ENCODE peak calls at places on chromosomes 2 and 18, in four cellular contexts. K, Y, N and R are unnamed samples.

GRCh38 chr2:161423351-161424178 is 7.5 kb downstream of the TBR1 start:
- DNase-seq in K (no peak), Y (no peak), N (peak; percentile 69), R (no peak)

GRCh38 chr2:10889741-10890215 is 22.0 kb upstream of the KCNF1 start:
- DNase-seq in K (no peak), Y (no peak), N (no peak), R (no peak)

GRCh38 chr2:43132523-43133301 is 93.7 kb downstream of the ZFP36L2 start:
- DNase-seq in K (no peak), Y (no peak), N (no peak), R (no peak)

GRCh38 chr2:161102770-161103450 is 57.3 kb upstream of the TANK start:
- DNase-seq in K (no peak), Y (no peak), N (no peak), R (no peak)

GRCh38 chr2:220670461-220670979 is 901.6 kb downstream of the EPHA4 start:
- DNase-seq in K (no peak), Y (no peak), N (no peak), R (no peak)

GRCh38 chr2:53740170-53740569 is 27.4 kb upstream of the CHAC2 start:
- DNase-seq in K (no peak), Y (no peak), N (peak; percentile 27), R (no peak)

GRCh38 chr2:233012301-233012971 is 620 bp downstream of the NGEF start:
- DNase-seq in K (no peak), Y (no peak), N (no peak), R (peak; percentile 24)

GRCh38 chr2:197090713-197091367 is 164.3 kb upstream of the PGAP1 start:
- DNase-seq in K (no peak), Y (no peak), N (peak; percentile 17), R (no peak)

GRCh38 chr2:139439100-139439499 is 658.9 kb upstream of the NXPH2 start:
- DNase-seq in K (no peak), Y (no peak), N (no peak), R (no peak)

GRCh38 chr18:42798606-42799005 is 316.9 kb downstream of the RIT2 start:
- DNase-seq in K (no peak), Y (no peak), N (no peak), R (no peak)

GRCh38 chr2:30664761-30665358 is 142.4 kb downstream of the CAPN13 start:
- DNase-seq in K (peak; percentile 58), Y (no peak), N (no peak), R (no peak)

DNA sequence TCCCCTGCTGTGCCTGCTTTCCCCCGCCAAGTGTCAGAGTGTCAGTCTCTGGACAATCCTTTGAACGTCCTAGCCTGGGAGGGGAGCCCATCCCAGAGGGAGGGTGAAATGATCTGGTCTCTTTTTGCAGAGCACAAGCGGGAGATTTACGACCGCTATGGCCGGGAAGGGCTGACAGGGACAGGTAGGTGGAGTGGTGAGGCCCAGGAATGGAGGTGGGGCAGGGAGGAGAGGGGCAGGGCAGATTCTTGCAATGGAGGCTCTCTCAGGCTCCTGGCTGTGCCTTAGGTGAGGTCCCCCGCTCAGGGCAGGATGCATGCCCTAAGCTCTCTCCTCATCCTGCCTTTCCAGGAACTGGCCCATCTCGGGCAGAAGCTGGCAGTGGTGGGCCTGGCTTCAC is 2.4 kb downstream of the DNAJB2 start:
- DNase-seq in K (peak; percentile 59), Y (no peak), N (no peak), R (no peak)
- TF ChIP-seq POLR2AphosphoS5 in K (no peak), Y (no peak), N (no peak), R (no peak)

GRCh38 chr2:136214801-136215200 is 96.9 kb upstream of the CXCR4 start:
- DNase-seq in K (no peak), Y (no peak), N (no peak), R (no peak)
- H3K4me3 ChIP-seq in K (no peak overlapping the region), Y (no peak overlapping the region), N (no peak overlapping the region), R (no peak overlapping the region)

GRCh38 chr18:23612434-23613090 is 26.3 kb upstream of the NPC1 start:
- DNase-seq in K (no peak), Y (no peak), N (no peak), R (no peak)

GRCh38 chr18:23616258-23616657 is 30.0 kb upstream of the NPC1 start:
- DNase-seq in K (no peak), Y (no peak), N (no peak), R (no peak)

GRCh38 chr18:23614413-23614812 is 28.1 kb upstream of the NPC1 start:
- DNase-seq in K (no peak), Y (no peak), N (no peak), R (no peak)

GRCh38 chr18:23617412-23618009 is 31.2 kb upstream of the NPC1 start:
- DNase-seq in K (no peak), Y (no peak), N (no peak), R (no peak)

GRCh38 chr18:23614891-23615290 is 28.6 kb upstream of the NPC1 start:
- DNase-seq in K (no peak), Y (no peak), N (no peak), R (no peak)
- H3K4me1 ChIP-seq in K (peaks cover 12% of the 10 kb centered on the region), Y (peaks cover 21% of the 10 kb centered on the region), N (peaks cover 8% of the 10 kb centered on the region), R (no peaks in the 10 kb centered on the region)

DNA sequence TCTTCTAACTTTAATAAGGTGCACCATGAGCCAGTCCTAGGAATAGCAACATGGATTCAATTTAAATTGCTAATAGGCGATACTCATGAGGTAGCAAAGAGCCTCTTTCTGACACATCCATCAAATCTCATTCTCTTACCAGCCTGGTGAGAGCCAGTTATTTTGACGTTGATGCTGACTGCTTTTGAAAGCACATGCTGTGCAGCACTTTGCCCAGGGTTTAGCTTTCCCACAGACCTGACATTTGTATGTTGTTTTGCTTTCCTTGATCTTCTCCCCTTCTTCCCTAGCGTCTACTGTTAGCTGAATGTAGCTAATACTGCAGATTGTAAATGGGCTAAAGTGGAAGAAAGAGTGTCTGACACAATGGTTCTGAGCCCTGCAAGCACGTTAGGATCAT is 101.1 kb upstream of the CCDC85A start:
- DNase-seq in K (no peak), Y (no peak), N (no peak), R (no peak)
- TF ChIP-seq POLR2AphosphoS5 in K (no peak), Y (no peak), N (no peak), R (no peak)

DNA sequence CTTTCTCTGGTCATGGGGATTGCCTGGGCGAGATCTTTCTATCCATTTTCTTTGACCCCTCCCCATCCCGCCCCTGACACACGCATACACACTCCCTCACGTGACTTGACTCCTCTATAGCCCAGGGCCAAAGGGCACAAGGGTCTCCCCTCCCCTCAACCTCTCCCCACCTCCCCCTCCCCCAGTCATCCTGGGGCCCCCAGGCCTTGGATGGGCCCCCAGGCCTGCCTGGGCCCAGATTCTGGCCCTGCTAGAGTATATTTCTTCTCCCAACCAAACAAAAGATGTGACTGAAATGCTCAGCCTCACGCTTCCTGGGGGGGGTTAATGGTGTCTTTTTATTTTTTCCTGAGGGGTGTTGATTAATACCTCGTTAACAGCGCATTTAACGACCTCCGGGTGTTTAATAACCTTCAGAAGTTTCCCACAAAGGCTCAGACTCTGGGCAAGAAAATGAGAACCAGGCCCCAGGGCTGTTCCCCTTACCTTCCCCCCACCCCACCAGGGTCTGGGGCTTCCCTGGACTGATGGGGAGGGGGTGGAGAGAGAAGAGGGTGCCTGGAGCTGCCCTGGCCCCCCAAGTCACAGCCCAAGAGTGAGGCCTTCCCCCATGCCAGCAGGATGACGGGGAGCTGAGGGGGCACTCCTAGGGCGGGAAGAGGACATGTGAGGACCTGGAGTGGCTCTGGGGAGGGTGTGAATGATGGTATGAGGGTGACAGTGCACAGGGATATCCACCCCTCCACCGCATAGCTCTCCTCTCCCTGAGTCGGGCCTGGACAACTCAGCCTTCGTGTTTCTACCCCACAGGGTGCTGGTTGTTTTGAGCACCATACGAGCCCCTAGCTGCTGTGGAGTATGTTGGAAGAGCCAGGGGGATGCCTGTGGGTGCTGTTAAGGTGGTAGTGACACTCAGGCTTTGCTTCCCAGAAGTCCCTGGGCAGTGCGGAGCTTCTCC is 3.6 kb downstream of the PKDCC start:
- DNase-seq in K (peak; percentile 69), Y (no peak), N (no peak), R (no peak)
- H3K4me3 ChIP-seq in K (peak overlapping the region; percentile 68), Y (no peak overlapping the region), N (no peak overlapping the region), R (peak overlapping the region; percentile 90)

DNA sequence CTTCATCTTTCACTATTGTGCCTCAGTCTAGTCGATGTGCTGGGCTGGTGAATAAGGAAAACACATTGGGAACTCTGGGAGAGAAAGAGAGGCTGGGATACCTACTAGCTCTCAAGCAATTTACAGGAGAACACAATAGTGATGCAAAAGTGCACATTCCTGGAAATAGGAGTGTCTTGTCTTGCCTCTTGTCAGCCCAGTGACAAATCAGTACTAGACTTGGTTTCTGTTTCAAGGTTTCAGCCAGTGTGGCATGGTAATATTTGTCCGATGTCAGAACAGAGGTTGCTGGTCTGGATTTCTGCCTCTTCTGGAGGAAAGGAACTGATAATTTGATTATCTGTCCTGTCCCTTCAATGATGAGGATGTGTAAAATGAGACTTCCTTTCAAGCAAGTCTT is 4.2 kb downstream of the GPR39 start:
- DNase-seq in K (no peak), Y (no peak), N (no peak), R (no peak)
- H3K4me1 ChIP-seq in K (peaks cover 11% of the 10 kb centered on the region), Y (peaks cover 22% of the 10 kb centered on the region), N (peaks cover 7% of the 10 kb centered on the region), R (no peaks in the 10 kb centered on the region)